ENCODE peak calls at places on chromosomes 13 and 19, in five cellular contexts. O, G, R, P and M are unnamed samples.

GRCh38 chr19:38455031-38455430 is 21.5 kb downstream of the RYR1 start:
- DNase-seq in O (peak), G (no peak), R (no peak), P (no peak), M (no peak)

GRCh38 chr13:51479199-51479523 is 26.3 kb upstream of the INTS6 start:
- DNase-seq in O (no peak), G (no peak), R (no peak), P (no peak), M (no peak)

GRCh38 chr13:40624338-40624737 is 42.1 kb downstream of the FOXO1 start:
- DNase-seq in O (no peak), G (no peak), R (no peak), P (no peak), M (no peak)

GRCh38 chr13:51637852-51638496 is 53.7 kb downstream of the WDFY2 start:
- DNase-seq in O (no peak), G (no peak), R (no peak), P (no peak), M (no peak)

GRCh38 chr19:48999481-49000325 is 6.0 kb downstream of the RUVBL2 start:
- DNase-seq in O (peak), G (peak), R (peak), P (peak), M (no peak)

GRCh38 chr13:100946588-100946987 is 272.0 kb upstream of the TMTC4 start:
- DNase-seq in O (no peak), G (no peak), R (no peak), P (no peak), M (no peak)

GRCh38 chr13:98411617-98412310 is 165.1 kb downstream of the STK24 start:
- DNase-seq in O (no peak), G (no peak), R (no peak), P (no peak), M (no peak)

GRCh38 chr13:20206836-20207235 is 14.1 kb upstream of the GJB2 start:
- DNase-seq in O (no peak), G (no peak), R (no peak), P (no peak), M (no peak)

GRCh38 chr13:66489586-66489985 is 740.5 kb downstream of the PCDH9 start:
- DNase-seq in O (no peak), G (no peak), R (no peak), P (no peak), M (no peak)

GRCh38 chr13:56352356-56352755 is 788.4 kb upstream of the PRR20A start:
- DNase-seq in O (no peak), G (no peak), R (no peak), P (no peak), M (no peak)

GRCh38 chr13:92514420-92515125 is 712.0 kb upstream of the GPC6 start:
- DNase-seq in O (no peak), G (no peak), R (no peak), P (no peak), M (no peak)

GRCh38 chr13:39810091-39810877 is 154.8 kb downstream of the COG6 start:
- DNase-seq in O (no peak), G (no peak), R (no peak), P (no peak), M (no peak)

GRCh38 chr19:14979498-14980255 is at the start of gene SLC1A6:
- DNase-seq in O (peak), G (no peak), R (no peak), P (peak), M (no peak)

GRCh38 chr19:41698746-41699230 is 9.6 kb upstream of the CEACAM5 start:
- DNase-seq in O (no peak), G (peak), R (no peak), P (no peak), M (peak)

GRCh38 chr13:97239943-97240788 is 18.0 kb downstream of the MBNL2 start:
- DNase-seq in O (no peak), G (no peak), R (no peak), P (no peak), M (no peak)

GRCh38 chr19:16327911-16328823 is 3.5 kb downstream of the KLF2 start:
- DNase-seq in O (no peak), G (peak), R (peak), P (no peak), M (no peak)

GRCh38 chr19:41649827-41650226 is 23.0 kb upstream of the CEACAM4 start:
- DNase-seq in O (no peak), G (no peak), R (no peak), P (no peak), M (no peak)

GRCh38 chr19:15437355-15438123 is 12.2 kb downstream of the WIZ start:
- DNase-seq in O (no peak), G (no peak), R (no peak), P (no peak), M (no peak)

GRCh38 chr13:79258489-79258888 is 147.6 kb downstream of the RBM26 start:
- DNase-seq in O (no peak), G (no peak), R (no peak), P (no peak), M (no peak)

GRCh38 chr13:43122706-43123268 is 99.4 kb downstream of the DNAJC15 start:
- DNase-seq in O (no peak), G (no peak), R (no peak), P (no peak), M (no peak)

GRCh38 chr19:52226652-52227051 is 36.8 kb downstream of the PPP2R1A start:
- DNase-seq in O (no peak), G (no peak), R (no peak), P (no peak), M (no peak)

GRCh38 chr19:4304509-4305252 is at the start of gene FSD1:
- DNase-seq in O (peak), G (peak), R (peak), P (peak), M (no peak)

GRCh38 chr13:77328819-77329132 is 1.9 kb upstream of the MYCBP2 start:
- DNase-seq in O (no peak), G (no peak), R (no peak), P (no peak), M (no peak)

GRCh38 chr13:66391322-66391721 is 838.8 kb downstream of the PCDH9 start:
- DNase-seq in O (no peak), G (no peak), R (no peak), P (no peak), M (no peak)

DNA sequence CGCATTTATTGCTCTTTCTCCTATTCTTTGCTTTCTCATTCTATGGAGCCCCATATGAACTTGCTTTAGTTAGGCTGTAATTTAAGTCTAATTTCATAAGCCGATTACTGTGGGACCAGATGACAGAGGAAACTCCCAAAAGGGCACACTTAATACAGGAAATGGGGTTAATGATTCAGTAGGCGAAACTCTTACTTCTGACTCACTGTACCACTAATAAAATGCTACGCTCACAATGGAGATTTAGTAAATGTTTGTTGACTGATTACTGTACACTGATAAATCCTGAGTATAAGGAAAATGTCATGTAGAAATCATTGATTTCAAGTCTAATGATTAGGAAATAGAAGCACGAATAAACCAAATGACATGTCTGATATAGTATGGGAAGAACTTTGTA is 276.4 kb downstream of the KLF5 start:
- DNase-seq in O (no peak), G (peak), R (no peak), P (no peak), M (peak)
- H3K27ac ChIP-seq in O (no peak), G (peak), R (no peak), P (no peak), M (peak)

GRCh38 chr13:33110713-33111413 is 94.6 kb downstream of the KL start:
- DNase-seq in O (no peak), G (no peak), R (no peak), P (no peak), M (no peak)
- H3K27ac ChIP-seq in O (no peak), G (no peak), R (no peak), P (no peak), M (no peak)

DNA sequence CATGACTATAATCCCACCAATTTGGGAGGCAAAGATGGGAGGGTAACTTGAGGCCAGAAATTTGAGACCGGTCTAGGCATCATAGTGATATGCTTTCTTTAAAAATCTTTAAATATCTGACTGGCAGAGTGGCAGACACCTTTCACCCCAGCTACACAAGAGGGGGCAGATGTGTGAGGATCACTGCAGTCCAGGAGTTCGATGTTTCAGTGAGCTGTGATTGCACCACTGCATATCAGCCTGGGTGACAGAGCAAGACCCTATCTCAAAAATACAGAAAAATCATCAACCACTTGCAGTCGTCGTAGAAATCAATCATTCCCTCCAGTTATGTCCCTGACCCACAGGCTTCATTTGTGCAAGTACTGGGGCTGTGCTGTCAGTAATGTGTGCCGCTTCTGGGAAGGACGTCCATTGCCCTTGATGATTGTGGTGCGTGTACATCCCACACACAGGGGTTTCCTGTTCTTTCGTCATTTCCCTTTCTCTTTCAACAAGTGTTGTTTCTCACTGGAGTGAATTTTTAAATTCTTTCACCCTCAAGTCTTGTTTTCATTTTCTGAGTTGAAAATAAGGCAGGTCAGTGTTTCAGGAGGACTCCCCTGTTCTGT is 1.4 kb downstream of the LGALS14 start:
- DNase-seq in O (no peak), G (no peak), R (no peak), P (no peak), M (no peak)
- H3K27ac ChIP-seq in O (no peak), G (no peak), R (no peak), P (no peak), M (no peak)

GRCh38 chr19:2822846-2823245 is 3.2 kb downstream of the ZNF554 start:
- DNase-seq in O (no peak), G (no peak), R (no peak), P (no peak), M (no peak)

GRCh38 chr19:2820112-2820702 is 539 bp downstream of the ZNF554 start:
- DNase-seq in O (peak), G (no peak), R (peak), P (no peak), M (no peak)

GRCh38 chr19:2815923-2816322 is 3.7 kb upstream of the ZNF554 start:
- DNase-seq in O (no peak), G (no peak), R (no peak), P (no peak), M (no peak)

GRCh38 chr19:2816641-2817040 is 3.0 kb upstream of the ZNF554 start:
- DNase-seq in O (no peak), G (no peak), R (no peak), P (no peak), M (no peak)

DNA sequence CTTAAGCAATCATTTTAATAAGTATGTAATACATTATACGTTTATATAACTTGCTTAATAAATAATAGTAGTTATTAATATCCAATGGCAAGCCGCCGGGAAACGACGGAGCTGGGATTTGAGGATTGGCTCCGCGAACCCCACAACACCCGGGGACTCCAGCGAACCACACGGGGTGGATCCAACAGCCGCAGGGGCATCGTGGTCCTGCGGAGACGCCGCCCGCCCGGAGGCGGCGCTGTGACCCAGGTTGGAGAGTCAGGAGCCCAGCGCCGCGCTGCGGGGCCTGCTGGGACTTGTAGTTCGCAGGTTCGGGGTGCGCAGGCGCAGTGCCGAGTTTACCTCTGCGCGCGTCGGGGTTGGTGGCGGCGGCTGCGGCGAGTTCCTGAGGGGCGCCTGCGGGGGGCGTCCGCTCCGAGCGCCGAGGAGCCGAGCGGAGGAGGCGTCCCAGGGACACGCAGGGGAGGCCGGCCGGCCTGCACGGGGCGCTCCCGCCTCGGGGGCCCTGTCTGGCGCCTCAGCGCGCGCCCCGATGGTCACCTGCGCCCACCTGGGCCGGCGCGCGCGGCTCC is at the start of gene ZNF554:
- DNase-seq in O (peak), G (peak), R (peak), P (peak), M (peak)
- H3K27ac ChIP-seq in O (peak), G (peak), R (peak), P (peak), M (no peak)

GRCh38 chr13:30448441-30448840 is 17.3 kb downstream of the HMGB1 start:
- DNase-seq in O (no peak), G (no peak), R (no peak), P (no peak), M (no peak)

GRCh38 chr13:30443957-30444404 is 21.7 kb downstream of the UBE2L5 start:
- DNase-seq in O (no peak), G (no peak), R (no peak), P (no peak), M (no peak)

GRCh38 chr13:30450066-30450465 is 15.7 kb downstream of the HMGB1 start:
- DNase-seq in O (no peak), G (no peak), R (no peak), P (no peak), M (no peak)

GRCh38 chr13:30442854-30443379 is 20.6 kb downstream of the UBE2L5 start:
- DNase-seq in O (no peak), G (no peak), R (no peak), P (no peak), M (no peak)

DNA sequence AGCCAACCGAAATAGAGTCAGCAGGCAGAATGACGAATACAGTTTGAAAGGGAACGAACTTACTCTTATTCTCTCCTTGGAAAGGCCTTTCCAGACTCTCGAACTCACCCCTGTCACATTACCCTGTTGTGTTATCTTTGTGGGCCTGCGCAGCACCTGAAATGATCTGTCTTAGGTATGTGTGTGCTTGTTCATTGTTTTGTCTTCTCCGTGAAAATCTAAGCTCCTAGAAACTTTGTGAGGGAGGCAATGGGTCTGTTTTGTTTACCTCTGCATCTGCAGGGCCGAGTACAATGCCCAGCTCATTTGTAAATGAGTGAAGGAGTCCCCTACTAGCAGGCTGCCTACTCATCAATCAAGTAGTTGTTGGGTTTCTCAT is 19.6 kb downstream of the HMGB1 start:
- DNase-seq in O (no peak), G (no peak), R (no peak), P (no peak), M (no peak)
- H3K27ac ChIP-seq in O (no peak), G (no peak), R (no peak), P (peak), M (no peak)

GRCh38 chr13:110433014-110433413 is 125.9 kb downstream of the COL4A2 start:
- DNase-seq in O (no peak), G (no peak), R (no peak), P (no peak), M (no peak)
- H3K27ac ChIP-seq in O (no peak), G (no peak), R (no peak), P (peak), M (no peak)

GRCh38 chr13:110450016-110450900 is 111.3 kb downstream of the RAB20 start:
- DNase-seq in O (no peak), G (no peak), R (no peak), P (no peak), M (no peak)
- H3K27ac ChIP-seq in O (no peak), G (no peak), R (no peak), P (no peak), M (no peak)

DNA sequence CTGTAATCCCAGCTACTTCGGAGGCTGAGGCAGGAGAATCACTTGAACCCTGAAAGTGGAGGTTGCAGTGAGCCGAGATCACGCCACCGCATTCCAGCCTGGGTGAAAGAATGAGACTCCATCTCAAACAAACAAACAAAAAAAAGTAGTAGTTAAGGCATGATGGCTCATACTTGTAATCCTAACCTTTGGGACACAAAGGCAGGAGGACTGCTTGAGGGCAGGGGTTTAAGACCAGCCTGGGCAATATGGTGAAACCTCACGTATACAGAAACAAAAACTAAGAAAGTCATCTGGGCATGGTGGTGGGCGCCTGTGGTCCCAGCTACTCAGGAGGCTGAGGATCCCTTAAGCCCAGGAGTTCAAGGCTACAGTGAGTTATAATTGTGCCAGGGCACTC is 1.8 kb downstream of the DNMT1 start:
- DNase-seq in O (no peak), G (no peak), R (no peak), P (no peak), M (no peak)
- H3K27ac ChIP-seq in O (no peak), G (no peak), R (no peak), P (no peak), M (no peak)

DNA sequence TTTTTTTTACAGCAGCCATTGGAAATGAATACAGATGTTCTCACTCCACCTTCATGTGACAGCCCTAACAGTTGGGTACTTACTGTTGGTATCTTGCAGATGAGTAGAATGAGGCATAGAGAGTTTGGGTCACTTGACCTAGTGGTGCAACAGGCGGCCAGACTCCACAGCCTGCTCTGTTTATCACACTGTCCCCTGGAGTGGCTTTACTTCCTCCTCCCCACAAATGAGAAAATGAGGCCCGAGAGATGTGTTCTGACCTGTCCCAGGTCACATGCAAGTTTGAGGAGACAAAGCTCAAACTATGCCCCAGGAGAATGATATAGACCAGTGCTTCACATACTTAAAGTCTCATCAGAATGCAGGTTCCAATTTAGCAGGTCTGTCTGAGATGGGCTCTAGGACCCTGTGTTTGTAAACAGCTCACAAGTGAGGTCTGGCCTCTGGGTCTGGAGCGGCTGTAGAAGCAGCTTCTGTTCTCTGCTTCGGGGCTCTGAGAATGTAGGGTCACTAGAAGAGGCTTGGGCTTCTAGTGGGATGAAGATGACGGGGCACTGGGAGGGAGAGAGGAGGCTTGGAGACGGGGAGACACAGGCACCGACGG is 37.4 kb upstream of the RCBTB2 start:
- DNase-seq in O (no peak), G (no peak), R (no peak), P (no peak), M (no peak)
- H3K27ac ChIP-seq in O (no peak), G (no peak), R (no peak), P (peak), M (no peak)